ENCODE peak calls at places on chromosomes 4 and X, in seven cellular contexts. S is suprapubic skin; V is lower lobe of right lung; X is aorta; A is tibial nerve; R is CD4-positive, CD25-positive, alpha-beta regulatory T cell; Q is CD8-positive, alpha-beta T cell. K is an unnamed sample.
A peak's percentile ranks its signal among the peaks of the same experiment; 100 is the strongest.

GRCh38 chr4:184473515-184474260 is 662 bp downstream of the IRF2 start:
- DNase-seq in Q (peak; percentile 74), V (peak; percentile 67), X (peak; percentile 59), S (no peak), A (no peak), R (peak; percentile 47), K (no peak)

GRCh38 chr4:108619372-108620100 is 840 bp upstream of the RPL34 start:
- DNase-seq in A (no peak), S (no peak), X (no peak), Q (peak; percentile 55), R (peak; percentile 16), V (no peak), K (no peak)

GRCh38 chrX:71950066-71950465 is 39.4 kb downstream of the NHSL2 start:
- DNase-seq in R (no peak), Q (no peak), X (no peak), A (no peak), S (no peak), V (no peak), K (no peak)

GRCh38 chr4:108560624-108561023 is 59.8 kb upstream of the RPL34 start:
- DNase-seq in R (no peak), A (no peak), S (no peak), Q (no peak), X (no peak), V (no peak), K (no peak)

GRCh38 chr4:2798399-2799301 is 5.8 kb downstream of the SH3BP2 start:
- DNase-seq in S (peak; percentile 88), X (peak; percentile 87), V (peak; percentile 88), A (no peak), R (peak; percentile 49), Q (peak; percentile 62), K (no peak)

GRCh38 chr4:336099-336892 is 1.3 kb upstream of the ZNF141 start:
- DNase-seq in V (peak; percentile 52), Q (peak; percentile 53), R (no peak), S (no peak), X (peak; percentile 59), A (peak; percentile 8), K (no peak)

GRCh38 chr4:128315756-128316520 is 28.3 kb upstream of the PGRMC2 start:
- DNase-seq in S (no peak), X (no peak), Q (no peak), R (no peak), A (no peak), V (no peak), K (no peak)

GRCh38 chrX:12894074-12894691 is 12.2 kb upstream of the TLR8 start:
- DNase-seq in A (peak; percentile 29), X (peak; percentile 50), S (no peak), Q (peak; percentile 58), V (peak; percentile 55), R (peak; percentile 15), K (no peak)

GRCh38 chrX:135591871-135592270 is 71.4 kb downstream of the INTS6L start:
- DNase-seq in Q (no peak), X (no peak), V (no peak), R (no peak), S (no peak), A (no peak), K (no peak)

GRCh38 chr4:5524900-5525299 is 183.5 kb downstream of the EVC2 start:
- DNase-seq in Q (no peak), V (no peak), R (no peak), A (no peak), S (no peak), X (no peak), K (no peak)

GRCh38 chr4:47729086-47729763 is 108.6 kb downstream of the CORIN start:
- DNase-seq in X (no peak), A (no peak), R (no peak), V (no peak), Q (no peak), S (no peak), K (no peak)

GRCh38 chr4:155789391-155789790 is 30.6 kb downstream of the GUCY1B1 start:
- DNase-seq in Q (no peak), X (no peak), R (no peak), V (no peak), S (no peak), A (no peak), K (no peak)

GRCh38 chrX:2705036-2705435 is 13.9 kb downstream of the CD99 start:
- DNase-seq in Q (no peak), V (no peak), A (peak; percentile 43), R (no peak), X (no peak), S (no peak), K (no peak)
- H3K4me3 ChIP-seq in Q (no peak overlapping the region), V (no peak overlapping the region), A (no peak overlapping the region), R (no peak overlapping the region), X (no peak overlapping the region), S (no peak overlapping the region), K (no peak overlapping the region)

GRCh38 chr4:152310223-152310622 is 225.7 kb downstream of the FBXW7 start:
- DNase-seq in V (no peak), R (no peak), Q (no peak), X (no peak), S (no peak), A (no peak), K (no peak)
- H3K27ac ChIP-seq in V (no peak overlapping the region), R (no peak overlapping the region), Q (no peak overlapping the region), X (no peak overlapping the region), S (no peak overlapping the region), A (no peak overlapping the region), K (no peak overlapping the region)

DNA sequence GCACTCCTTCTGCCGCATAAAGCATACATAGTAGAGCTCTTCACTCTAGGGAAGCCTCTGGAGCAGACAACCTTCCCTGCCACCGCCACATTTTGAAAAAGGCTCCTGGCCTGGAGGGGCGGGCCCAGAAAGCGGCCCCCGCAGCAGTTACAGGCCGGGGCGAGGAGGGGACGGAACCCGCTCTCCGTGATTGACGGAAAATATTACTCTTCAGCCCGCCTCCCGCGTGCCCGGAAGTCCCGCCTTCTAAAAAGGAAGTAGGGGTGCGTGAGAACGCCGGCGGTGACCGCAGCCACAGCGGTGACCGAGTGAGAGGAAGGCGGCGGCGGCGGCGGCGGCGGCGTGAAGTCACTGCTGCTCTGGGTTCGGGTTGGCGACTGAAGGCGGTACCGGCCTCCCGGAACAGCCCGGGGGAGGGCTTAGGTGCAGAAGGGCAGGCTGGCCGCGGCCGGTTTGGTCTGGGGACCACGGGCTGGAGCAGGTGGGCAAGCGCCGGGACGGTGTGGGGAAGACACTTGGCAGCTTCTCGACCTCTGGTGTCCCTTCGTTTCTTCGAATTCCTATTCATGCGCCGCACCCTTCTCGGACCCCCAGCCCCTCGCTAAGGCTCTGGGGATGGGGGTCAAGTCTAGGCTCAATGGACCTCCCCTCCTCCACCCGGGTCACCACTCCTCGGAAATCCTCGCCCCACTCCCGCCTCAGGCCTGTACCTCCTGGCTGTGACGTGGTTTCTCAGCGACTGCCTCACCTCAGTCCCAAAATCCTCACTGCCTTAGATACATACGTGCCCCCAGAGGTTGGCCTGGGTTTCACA is at the start of gene HCCS:
- DNase-seq in X (peak; percentile 89), V (peak; percentile 89), A (peak; percentile 62), S (peak; percentile 89), Q (peak; percentile 86), R (peak; percentile 77), K (peak; percentile 33)
- H3K4me1 ChIP-seq in X (no peaks in the 10 kb centered on the region), V (peaks cover 24% of the 10 kb centered on the region), A (no peaks in the 10 kb centered on the region), S (peaks cover 14% of the 10 kb centered on the region), Q (peaks cover 15% of the 10 kb centered on the region), R (peaks cover 8% of the 10 kb centered on the region), K (no peaks in the 10 kb centered on the region)

GRCh38 chrX:40845331-40845911 is 110.1 kb upstream of the MED14 start:
- DNase-seq in X (no peak), V (no peak), Q (no peak), S (no peak), R (no peak), A (no peak), K (no peak)
- H3K4me3 ChIP-seq in X (no peak overlapping the region), V (no peak overlapping the region), Q (no peak overlapping the region), S (no peak overlapping the region), R (no peak overlapping the region), A (no peak overlapping the region), K (no peak overlapping the region)

GRCh38 chrX:20267924-20268701 is 1.4 kb upstream of the RPS6KA3 start:
- DNase-seq in S (peak; percentile 74), Q (peak; percentile 54), V (peak; percentile 68), X (peak; percentile 74), R (peak; percentile 6), A (peak; percentile 37), K (no peak)

GRCh38 chrX:20267599-20267923 is 852 bp upstream of the RPS6KA3 start:
- DNase-seq in S (no peak), V (no peak), A (no peak), R (no peak), X (no peak), Q (no peak), K (no peak)

GRCh38 chrX:20265221-20265725 is 1.4 kb downstream of the RPS6KA3 start:
- DNase-seq in V (peak; percentile 77), X (peak; percentile 77), R (peak; percentile 33), S (peak; percentile 76), A (peak; percentile 33), Q (peak; percentile 59), K (no peak)

GRCh38 chrX:20265726-20266681 is 705 bp downstream of the RPS6KA3 start:
- DNase-seq in S (peak; percentile 72), R (peak; percentile 5), A (peak; percentile 4), V (peak; percentile 55), Q (peak; percentile 59), X (peak; percentile 52), K (no peak)

GRCh38 chrX:20266810-20267598 is at the start of gene RPS6KA3:
- DNase-seq in Q (peak; percentile 94), X (peak; percentile 93), S (peak; percentile 93), R (peak; percentile 86), V (peak; percentile 94), A (peak; percentile 81), K (no peak)
- H3K27ac ChIP-seq in Q (peak within 1 kb of the TSS; percentile 80), X (no peak within 1 kb of the TSS), S (peak within 1 kb of the TSS; percentile 91), R (peak within 1 kb of the TSS; percentile 73), V (peak within 1 kb of the TSS; percentile 87), A (peak within 1 kb of the TSS; percentile 89), K (no peak within 1 kb of the TSS)